ENCODE peak calls at places on chromosomes 3 and 15, in ten cellular contexts. H is Peyer's patch; I is Right ventricle myocardium superior; D is iPS-NIHi11; S is globus pallidus; L is head of caudate nucleus; T is NCI-H446; C is stimulated activated CD8-positive, alpha-beta memory T cell treated with anti-CD3 and anti-CD28 coated beads, Interleukin-7, amount 100 ng/mL, for 1 hour; U is heart left ventricle; K is endothelial cell. Y is an unnamed sample.

GRCh38 chr15:59794229-59794886 is 105.2 kb upstream of the BNIP2 start:
- DNase-seq in H (no peak), I (no peak), D (no peak), S (no peak), L (no peak), T (no peak), C (no peak), U (no peak), K (no peak), Y (no peak)

GRCh38 chr15:60635507-60636352 is 156.8 kb upstream of the ICE2 start:
- DNase-seq in H (peak), I (no peak), D (no peak), S (no peak), L (no peak), T (no peak), C (no peak), U (no peak), K (no peak), Y (no peak)

GRCh38 chr3:188760408-188760807 is 411.4 kb upstream of the TPRG1 start:
- DNase-seq in H (no peak), I (no peak), D (no peak), S (no peak), L (no peak), T (no peak), C (no peak), U (no peak), K (no peak), Y (no peak)

GRCh38 chr3:67384790-67385397 is 269.5 kb downstream of the SUCLG2 start:
- DNase-seq in H (no peak), I (no peak), D (peak), S (peak), L (peak), T (peak), C (no peak), U (no peak), K (peak), Y (peak)

GRCh38 chr15:89880727-89881126 is 13.1 kb downstream of the AP3S2 start:
- DNase-seq in H (no peak), I (no peak), D (no peak), S (no peak), L (no peak), T (no peak), C (no peak), U (no peak), K (no peak), Y (no peak)

GRCh38 chr3:134126153-134126552 is 96.4 kb upstream of the SLCO2A1 start:
- DNase-seq in H (no peak), I (no peak), D (no peak), S (no peak), L (no peak), T (no peak), C (no peak), U (no peak), K (no peak), Y (no peak)

GRCh38 chr3:23805881-23806321 is at the start of gene UBE2E1:
- DNase-seq in H (peak), I (peak), D (peak), S (peak), L (peak), T (no peak), C (peak), U (peak), K (peak), Y (peak)

GRCh38 chr3:150253622-150254021 is 154.5 kb upstream of the TSC22D2 start:
- DNase-seq in H (no peak), I (no peak), D (no peak), S (no peak), L (no peak), T (no peak), C (no peak), U (peak), K (no peak), Y (no peak)

GRCh38 chr3:77460326-77460725 is 420.4 kb downstream of the ROBO2 start:
- DNase-seq in H (no peak), I (no peak), D (no peak), S (no peak), L (no peak), T (no peak), C (no peak), U (no peak), K (no peak), Y (no peak)

GRCh38 chr3:196569003-196569516 is 600 bp downstream of the FBXO45 start:
- DNase-seq in H (peak), I (peak), D (peak), S (peak), L (no peak), T (no peak), C (peak), U (peak), K (no peak), Y (no peak)

GRCh38 chr3:52784021-52784621 is 6.7 kb downstream of the ITIH1 start:
- DNase-seq in H (no peak), I (peak), D (no peak), S (no peak), L (no peak), T (no peak), C (no peak), U (peak), K (no peak), Y (no peak)

GRCh38 chr15:41494190-41494921 is 682 bp downstream of the ITPKA start:
- DNase-seq in H (no peak), I (no peak), D (peak), S (no peak), L (peak), T (no peak), C (no peak), U (no peak), K (peak), Y (peak)

GRCh38 chr15:47473857-47474256 is 243.4 kb upstream of the SEMA6D start:
- DNase-seq in H (no peak), I (peak), D (no peak), S (peak), L (no peak), T (peak), C (no peak), U (peak), K (no peak), Y (no peak)

GRCh38 chr3:197132916-197133530 is 103.4 kb upstream of the MELTF start:
- DNase-seq in H (no peak), I (no peak), D (no peak), S (no peak), L (no peak), T (no peak), C (no peak), U (no peak), K (no peak), Y (no peak)

GRCh38 chr15:53665930-53666329 is 93.5 kb downstream of the WDR72 start:
- DNase-seq in H (no peak), I (no peak), D (no peak), S (no peak), L (no peak), T (no peak), C (no peak), U (no peak), K (no peak), Y (no peak)

GRCh38 chr3:25035511-25035910 is 392.6 kb upstream of the RARB start:
- DNase-seq in H (no peak), I (no peak), D (no peak), S (no peak), L (no peak), T (no peak), C (no peak), U (no peak), K (no peak), Y (no peak)

GRCh38 chr3:186219211-186219638 is 110.3 kb upstream of the ETV5 start:
- DNase-seq in H (no peak), I (no peak), D (peak), S (peak), L (no peak), T (peak), C (no peak), U (peak), K (no peak), Y (no peak)

GRCh38 chr3:187930021-187930420 is 184.8 kb upstream of the BCL6 start:
- DNase-seq in H (no peak), I (no peak), D (no peak), S (no peak), L (no peak), T (no peak), C (no peak), U (no peak), K (no peak), Y (no peak)

GRCh38 chr3:62962656-62963055 is 87.4 kb upstream of the CADPS start:
- DNase-seq in H (no peak), I (no peak), D (no peak), S (no peak), L (no peak), T (no peak), C (no peak), U (no peak), K (no peak), Y (no peak)

GRCh38 chr3:102531686-102532085 is 96.9 kb downstream of the ZPLD1 start:
- DNase-seq in H (no peak), I (no peak), D (no peak), S (no peak), L (no peak), T (no peak), C (no peak), U (no peak), K (no peak), Y (no peak)

GRCh38 chr3:108487439-108487838 is 23.0 kb downstream of the MYH15 start:
- DNase-seq in H (no peak), I (no peak), D (no peak), S (no peak), L (no peak), T (no peak), C (no peak), U (no peak), K (no peak), Y (no peak)

GRCh38 chr3:123584284-123584987 is 417 bp downstream of the HACD2 start:
- DNase-seq in H (peak), I (peak), D (peak), S (peak), L (peak), T (no peak), C (peak), U (peak), K (peak), Y (peak)

GRCh38 chr3:94460914-94461313 is 398.1 kb downstream of the NSUN3 start:
- DNase-seq in H (no peak), I (no peak), D (no peak), S (peak), L (no peak), T (no peak), C (no peak), U (no peak), K (no peak), Y (no peak)

GRCh38 chr3:169337541-169337940 is 326.0 kb downstream of the MECOM start:
- DNase-seq in H (no peak), I (no peak), D (no peak), S (no peak), L (no peak), T (no peak), C (no peak), U (no peak), K (no peak), Y (no peak)

GRCh38 chr15:51861557-51862350 is 32.3 kb downstream of the TMOD3 start:
- DNase-seq in H (peak), I (no peak), D (no peak), S (no peak), L (no peak), T (no peak), C (peak), U (no peak), K (no peak), Y (no peak)

GRCh38 chr3:184952671-184953070 is 140.7 kb downstream of the VPS8 start:
- DNase-seq in H (no peak), I (no peak), D (no peak), S (no peak), L (no peak), T (no peak), C (no peak), U (no peak), K (no peak), Y (no peak)

GRCh38 chr3:169147246-169148008 is 516.1 kb downstream of the MECOM start:
- DNase-seq in H (no peak), I (peak), D (peak), S (no peak), L (no peak), T (no peak), C (no peak), U (peak), K (peak), Y (peak)

GRCh38 chr15:77506311-77507150 is 85.8 kb downstream of the HMG20A start:
- DNase-seq in H (no peak), I (peak), D (peak), S (peak), L (no peak), T (no peak), C (no peak), U (peak), K (no peak), Y (no peak)

GRCh38 chr15:90232941-90233700 is 620 bp downstream of the CIB1 start:
- DNase-seq in H (peak), I (peak), D (peak), S (peak), L (peak), T (no peak), C (peak), U (peak), K (peak), Y (peak)

Y was measured in nephron progenitor cell.